ENCODE peak calls at places on chromosomes 5 and 9, in eight cellular contexts. One of them, this sample, is unnamed.

GRCh38 chr9:99822596-99823391 is 1.1 kb downstream of the NR4A3 start:
- DNase-seq in cardiac muscle cell: peak; percentile 63
- DNase-seq in SK-N-SH: peak; percentile 68
- DNase-seq in OCI-LY7: peak; percentile 39
- DNase-seq in fibroblast of lung: peak; percentile 60
- DNase-seq in mammary epithelial cell: peak; percentile 48
- DNase-seq in sigmoid colon: peak; percentile 75
- DNase-seq in testis: peak; percentile 50
- DNase-seq in this sample: peak; percentile 36

GRCh38 chr5:56962286-56962685 is 10.4 kb upstream of the MIER3 start:
- DNase-seq in cardiac muscle cell: no peak
- DNase-seq in SK-N-SH: peak; percentile 39
- DNase-seq in OCI-LY7: no peak
- DNase-seq in fibroblast of lung: no peak
- DNase-seq in mammary epithelial cell: no peak
- DNase-seq in sigmoid colon: no peak
- DNase-seq in testis: no peak
- DNase-seq in this sample: no peak

GRCh38 chr5:122126711-122127385 is 2.5 kb upstream of the ZNF474 start:
- DNase-seq in cardiac muscle cell: peak; percentile 18
- DNase-seq in SK-N-SH: no peak
- DNase-seq in OCI-LY7: no peak
- DNase-seq in fibroblast of lung: peak; percentile 48
- DNase-seq in mammary epithelial cell: no peak
- DNase-seq in sigmoid colon: peak; percentile 62
- DNase-seq in testis: peak; percentile 32
- DNase-seq in this sample: no peak

GRCh38 chr9:78213696-78214095 is 22.2 kb upstream of the CEP78 start:
- DNase-seq in cardiac muscle cell: peak; percentile 8
- DNase-seq in SK-N-SH: peak; percentile 22
- DNase-seq in OCI-LY7: peak; percentile 57
- DNase-seq in fibroblast of lung: peak; percentile 22
- DNase-seq in mammary epithelial cell: peak; percentile 16
- DNase-seq in sigmoid colon: no peak
- DNase-seq in testis: no peak
- DNase-seq in this sample: no peak

GRCh38 chr5:138488481-138488945 is 23.2 kb downstream of the EGR1 start:
- DNase-seq in cardiac muscle cell: no peak
- DNase-seq in SK-N-SH: no peak
- DNase-seq in OCI-LY7: no peak
- DNase-seq in fibroblast of lung: no peak
- DNase-seq in mammary epithelial cell: peak; percentile 86
- DNase-seq in sigmoid colon: no peak
- DNase-seq in testis: no peak
- DNase-seq in this sample: no peak

GRCh38 chr5:142281012-142281374 is 43.8 kb downstream of the SPRY4 start:
- DNase-seq in cardiac muscle cell: peak; percentile 30
- DNase-seq in SK-N-SH: no peak
- DNase-seq in OCI-LY7: no peak
- DNase-seq in fibroblast of lung: no peak
- DNase-seq in mammary epithelial cell: no peak
- DNase-seq in sigmoid colon: no peak
- DNase-seq in testis: no peak
- DNase-seq in this sample: no peak

GRCh38 chr5:33477816-33478215 is 37.1 kb downstream of the TARS1 start:
- DNase-seq in cardiac muscle cell: no peak
- DNase-seq in SK-N-SH: no peak
- DNase-seq in OCI-LY7: no peak
- DNase-seq in fibroblast of lung: no peak
- DNase-seq in mammary epithelial cell: no peak
- DNase-seq in sigmoid colon: no peak
- DNase-seq in testis: no peak
- DNase-seq in this sample: no peak

GRCh38 chr5:54663876-54664275 is 146.3 kb downstream of the SNX18 start:
- DNase-seq in cardiac muscle cell: no peak
- DNase-seq in SK-N-SH: no peak
- DNase-seq in OCI-LY7: no peak
- DNase-seq in fibroblast of lung: peak; percentile 96
- DNase-seq in mammary epithelial cell: peak; percentile 79
- DNase-seq in sigmoid colon: peak; percentile 78
- DNase-seq in testis: no peak
- DNase-seq in this sample: no peak

GRCh38 chr5:128498844-128499455 is 39.1 kb downstream of the FBN2 start:
- DNase-seq in cardiac muscle cell: peak; percentile 64
- DNase-seq in SK-N-SH: peak; percentile 7
- DNase-seq in OCI-LY7: peak; percentile 19
- DNase-seq in fibroblast of lung: peak; percentile 84
- DNase-seq in mammary epithelial cell: peak; percentile 20
- DNase-seq in sigmoid colon: no peak
- DNase-seq in testis: peak; percentile 33
- DNase-seq in this sample: no peak

GRCh38 chr9:26392639-26393038 is 500.0 kb downstream of the CAAP1 start:
- DNase-seq in cardiac muscle cell: no peak
- DNase-seq in SK-N-SH: no peak
- DNase-seq in OCI-LY7: no peak
- DNase-seq in fibroblast of lung: no peak
- DNase-seq in mammary epithelial cell: no peak
- DNase-seq in sigmoid colon: no peak
- DNase-seq in testis: no peak
- DNase-seq in this sample: no peak

GRCh38 chr9:77909306-77909705 is 122.3 kb downstream of the GNAQ start:
- DNase-seq in cardiac muscle cell: no peak
- DNase-seq in SK-N-SH: no peak
- DNase-seq in OCI-LY7: no peak
- DNase-seq in fibroblast of lung: no peak
- DNase-seq in mammary epithelial cell: no peak
- DNase-seq in sigmoid colon: no peak
- DNase-seq in testis: no peak
- DNase-seq in this sample: peak; percentile 73

GRCh38 chr5:157265714-157266285 is at the start of gene CYFIP2:
- DNase-seq in cardiac muscle cell: peak; percentile 84
- DNase-seq in SK-N-SH: peak; percentile 96
- DNase-seq in OCI-LY7: peak; percentile 91
- DNase-seq in fibroblast of lung: peak; percentile 7
- DNase-seq in mammary epithelial cell: peak; percentile 31
- DNase-seq in sigmoid colon: peak; percentile 68
- DNase-seq in testis: peak; percentile 59
- DNase-seq in this sample: peak; percentile 93

GRCh38 chr9:87816041-87816440 is 66.6 kb upstream of the SPATA31E1 start:
- DNase-seq in cardiac muscle cell: peak; percentile 47
- DNase-seq in SK-N-SH: no peak
- DNase-seq in OCI-LY7: no peak
- DNase-seq in fibroblast of lung: peak; percentile 51
- DNase-seq in mammary epithelial cell: no peak
- DNase-seq in sigmoid colon: no peak
- DNase-seq in testis: peak; percentile 39
- DNase-seq in this sample: no peak

GRCh38 chr9:4548796-4549725 is 58.8 kb downstream of the SLC1A1 start:
- DNase-seq in cardiac muscle cell: peak; percentile 47
- DNase-seq in SK-N-SH: peak; percentile 16
- DNase-seq in OCI-LY7: peak; percentile 6
- DNase-seq in fibroblast of lung: no peak
- DNase-seq in mammary epithelial cell: no peak
- DNase-seq in sigmoid colon: no peak
- DNase-seq in testis: peak; percentile 20
- DNase-seq in this sample: peak; percentile 7

GRCh38 chr5:140565780-140566095 is 1.1 kb downstream of the SLC35A4 start:
- DNase-seq in cardiac muscle cell: no peak
- DNase-seq in SK-N-SH: no peak
- DNase-seq in OCI-LY7: no peak
- DNase-seq in fibroblast of lung: no peak
- DNase-seq in mammary epithelial cell: no peak
- DNase-seq in sigmoid colon: no peak
- DNase-seq in testis: no peak
- DNase-seq in this sample: no peak
- H3K27ac ChIP-seq in cardiac muscle cell: no peak overlapping the region
- H3K27ac ChIP-seq in SK-N-SH: no peak overlapping the region
- H3K27ac ChIP-seq in OCI-LY7: no peak overlapping the region
- H3K27ac ChIP-seq in fibroblast of lung: peak overlapping the region; percentile 87
- H3K27ac ChIP-seq in mammary epithelial cell: no peak overlapping the region
- H3K27ac ChIP-seq in sigmoid colon: no peak overlapping the region
- H3K27ac ChIP-seq in testis: peak overlapping the region; percentile 86
- H3K27ac ChIP-seq in this sample: peak overlapping the region; percentile 79

GRCh38 chr9:21549251-21549765 is 67.2 kb upstream of the IFNE start:
- DNase-seq in cardiac muscle cell: no peak
- DNase-seq in SK-N-SH: no peak
- DNase-seq in OCI-LY7: no peak
- DNase-seq in fibroblast of lung: peak; percentile 99
- DNase-seq in mammary epithelial cell: peak; percentile 83
- DNase-seq in sigmoid colon: no peak
- DNase-seq in testis: no peak
- DNase-seq in this sample: no peak
- H3K4me3 ChIP-seq in cardiac muscle cell: no peak overlapping the region
- H3K4me3 ChIP-seq in SK-N-SH: no peak overlapping the region
- H3K4me3 ChIP-seq in OCI-LY7: no peak overlapping the region
- H3K4me3 ChIP-seq in fibroblast of lung: no peak overlapping the region
- H3K4me3 ChIP-seq in mammary epithelial cell: peak overlapping the region; percentile 18
- H3K4me3 ChIP-seq in sigmoid colon: no peak overlapping the region
- H3K4me3 ChIP-seq in testis: no peak overlapping the region
- H3K4me3 ChIP-seq in this sample: no peak overlapping the region

DNA sequence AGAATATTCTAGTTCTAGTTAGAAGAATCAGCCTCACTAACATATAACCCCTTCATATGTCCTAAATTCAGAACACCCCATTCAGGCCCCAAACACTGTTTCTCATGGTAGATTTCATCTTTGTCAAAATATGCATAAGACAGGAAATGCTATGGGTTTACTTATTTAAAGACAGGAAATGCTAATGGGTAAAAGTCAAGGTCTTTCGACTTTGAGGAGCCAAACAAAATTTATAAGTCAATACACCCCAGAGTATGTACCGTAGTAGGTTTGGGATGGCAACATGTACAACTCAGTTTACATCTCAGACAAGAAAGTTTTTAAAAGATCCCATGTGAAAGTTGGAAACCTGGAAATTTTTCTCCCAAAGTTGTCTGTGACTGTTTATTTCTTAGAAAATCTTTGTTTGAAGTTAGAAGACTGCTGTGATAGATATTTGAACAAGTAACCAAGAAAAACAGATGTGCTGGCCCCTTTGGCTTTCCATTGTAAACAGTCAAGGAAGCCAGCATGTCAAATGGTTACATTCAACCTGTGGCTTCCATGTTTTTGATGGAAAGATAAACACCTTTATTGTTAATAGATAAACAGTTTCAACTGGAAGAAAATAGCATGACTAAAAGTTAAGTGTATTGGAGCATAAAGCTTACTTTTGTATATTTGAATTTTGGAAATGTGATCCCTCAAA is 102.2 kb downstream of the INIP start:
- DNase-seq in cardiac muscle cell: no peak
- DNase-seq in SK-N-SH: no peak
- DNase-seq in OCI-LY7: no peak
- DNase-seq in fibroblast of lung: no peak
- DNase-seq in mammary epithelial cell: no peak
- DNase-seq in sigmoid colon: no peak
- DNase-seq in testis: no peak
- DNase-seq in this sample: no peak
- H3K9me3 ChIP-seq in cardiac muscle cell: no peaks in the 10 kb centered on the region
- H3K9me3 ChIP-seq in SK-N-SH: no peaks in the 10 kb centered on the region
- H3K9me3 ChIP-seq in OCI-LY7: no peaks in the 10 kb centered on the region
- H3K9me3 ChIP-seq in fibroblast of lung: no peaks in the 10 kb centered on the region
- H3K9me3 ChIP-seq in mammary epithelial cell: no peaks in the 10 kb centered on the region
- H3K9me3 ChIP-seq in sigmoid colon: no peaks in the 10 kb centered on the region
- H3K9me3 ChIP-seq in testis: no peaks in the 10 kb centered on the region
- H3K9me3 ChIP-seq in this sample: no peaks in the 10 kb centered on the region

GRCh38 chr9:331197-331596 is 116.5 kb downstream of the DOCK8 start:
- DNase-seq in cardiac muscle cell: no peak
- DNase-seq in SK-N-SH: no peak
- DNase-seq in OCI-LY7: no peak
- DNase-seq in fibroblast of lung: no peak
- DNase-seq in mammary epithelial cell: no peak
- DNase-seq in sigmoid colon: no peak
- DNase-seq in testis: no peak
- DNase-seq in this sample: no peak
- H3K27ac ChIP-seq in cardiac muscle cell: no peak overlapping the region
- H3K27ac ChIP-seq in SK-N-SH: no peak overlapping the region
- H3K27ac ChIP-seq in OCI-LY7: no peak overlapping the region
- H3K27ac ChIP-seq in fibroblast of lung: no peak overlapping the region
- H3K27ac ChIP-seq in mammary epithelial cell: no peak overlapping the region
- H3K27ac ChIP-seq in sigmoid colon: no peak overlapping the region
- H3K27ac ChIP-seq in testis: no peak overlapping the region
- H3K27ac ChIP-seq in this sample: no peak overlapping the region

DNA sequence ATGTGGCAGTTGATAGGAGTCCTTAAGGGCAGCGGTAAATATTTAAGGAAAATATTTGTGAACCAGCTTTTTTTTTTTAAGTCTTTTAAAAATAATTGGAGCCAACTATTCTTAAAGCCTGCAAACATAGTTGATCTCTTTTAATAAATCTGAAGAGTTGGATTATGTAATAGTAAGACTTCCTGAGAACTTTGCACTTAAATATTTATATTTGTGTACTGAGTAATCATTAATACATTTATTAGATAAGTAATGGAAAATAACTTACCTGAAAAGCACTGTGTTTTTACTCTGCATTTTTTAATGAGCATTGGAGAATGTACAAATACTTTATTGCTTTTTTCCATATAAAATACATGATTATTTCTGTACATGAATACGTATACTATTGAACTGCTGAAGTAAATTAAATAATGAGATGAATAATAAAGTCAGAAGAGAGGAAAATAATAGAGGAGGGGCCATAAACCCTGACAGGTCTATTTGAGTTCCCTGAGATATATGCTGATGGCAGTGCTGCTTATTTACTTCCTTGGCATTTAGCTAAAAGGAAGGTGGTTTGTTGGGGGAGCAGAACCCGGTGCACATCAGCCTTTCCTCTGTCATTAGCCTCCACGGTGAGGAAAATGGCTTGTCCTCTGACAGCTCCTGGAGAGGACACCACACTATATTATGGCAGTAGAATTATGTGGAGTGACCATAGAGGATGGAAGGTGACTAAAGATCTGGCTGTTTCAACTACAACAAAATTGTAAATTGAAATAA is 148.0 kb downstream of the ZSWIM6 start:
- DNase-seq in cardiac muscle cell: no peak
- DNase-seq in SK-N-SH: no peak
- DNase-seq in OCI-LY7: no peak
- DNase-seq in fibroblast of lung: no peak
- DNase-seq in mammary epithelial cell: no peak
- DNase-seq in sigmoid colon: no peak
- DNase-seq in testis: no peak
- DNase-seq in this sample: no peak
- H3K4me3 ChIP-seq in cardiac muscle cell: no peak overlapping the region
- H3K4me3 ChIP-seq in SK-N-SH: no peak overlapping the region
- H3K4me3 ChIP-seq in OCI-LY7: no peak overlapping the region
- H3K4me3 ChIP-seq in fibroblast of lung: no peak overlapping the region
- H3K4me3 ChIP-seq in mammary epithelial cell: no peak overlapping the region
- H3K4me3 ChIP-seq in sigmoid colon: no peak overlapping the region
- H3K4me3 ChIP-seq in testis: no peak overlapping the region
- H3K4me3 ChIP-seq in this sample: no peak overlapping the region

GRCh38 chr5:150901446-150901845 is 3.3 kb downstream of the ZNF300 start:
- DNase-seq in cardiac muscle cell: no peak
- DNase-seq in SK-N-SH: no peak
- DNase-seq in OCI-LY7: no peak
- DNase-seq in fibroblast of lung: no peak
- DNase-seq in mammary epithelial cell: no peak
- DNase-seq in sigmoid colon: no peak
- DNase-seq in testis: no peak
- DNase-seq in this sample: no peak
- H3K9me3 ChIP-seq in cardiac muscle cell: no peaks in the 10 kb centered on the region
- H3K9me3 ChIP-seq in SK-N-SH: peaks cover 48% of the 10 kb centered on the region
- H3K9me3 ChIP-seq in OCI-LY7: peaks cover 16% of the 10 kb centered on the region
- H3K9me3 ChIP-seq in fibroblast of lung: peaks cover 3% of the 10 kb centered on the region
- H3K9me3 ChIP-seq in mammary epithelial cell: peaks cover 57% of the 10 kb centered on the region
- H3K9me3 ChIP-seq in sigmoid colon: peaks cover 18% of the 10 kb centered on the region
- H3K9me3 ChIP-seq in testis: no peaks in the 10 kb centered on the region
- H3K9me3 ChIP-seq in this sample: peaks cover 17% of the 10 kb centered on the region

This sample was measured in DND-41.